ENCODE peak calls at places on chromosomes 1 and 21, in four cellular contexts. One of them, this sample, is unnamed.

GRCh38 chr1:65090406-65090805 is 57.6 kb upstream of the AK4 start:
- DNase-seq in H1: no peak
- DNase-seq in IMR-90: no peak
- DNase-seq in H9: no peak
- DNase-seq in this sample: peak

GRCh38 chr1:176949033-176949662 is 215.4 kb downstream of the ASTN1 start:
- DNase-seq in H1: peak
- DNase-seq in H9: peak
- DNase-seq in IMR-90: peak
- DNase-seq in this sample: peak

GRCh38 chr1:12552951-12553921 is 64.8 kb downstream of the DHRS3 start:
- DNase-seq in H9: no peak
- DNase-seq in H1: no peak
- DNase-seq in IMR-90: no peak
- DNase-seq in this sample: peak

GRCh38 chr1:154466879-154467767 is 34.9 kb upstream of the TDRD10 start:
- DNase-seq in H1: no peak
- DNase-seq in IMR-90: no peak
- DNase-seq in H9: no peak
- DNase-seq in this sample: peak

GRCh38 chr1:155012760-155013602 is 10.4 kb downstream of the ZBTB7B start:
- DNase-seq in IMR-90: no peak
- DNase-seq in H1: no peak
- DNase-seq in H9: no peak
- DNase-seq in this sample: no peak

GRCh38 chr1:155166006-155166372 is 7.1 kb downstream of the KRTCAP2 start:
- DNase-seq in IMR-90: no peak
- DNase-seq in H1: no peak
- DNase-seq in H9: peak
- DNase-seq in this sample: no peak

GRCh38 chr21:29656504-29657227 is 283.1 kb downstream of the GRIK1 start:
- DNase-seq in H1: no peak
- DNase-seq in IMR-90: peak
- DNase-seq in H9: no peak
- DNase-seq in this sample: peak

GRCh38 chr1:240737761-240738265 is 125.9 kb upstream of the GREM2 start:
- DNase-seq in H9: no peak
- DNase-seq in IMR-90: no peak
- DNase-seq in H1: no peak
- DNase-seq in this sample: no peak

GRCh38 chr1:200468264-200469001 is 58.6 kb upstream of the ZNF281 start:
- DNase-seq in H1: no peak
- DNase-seq in IMR-90: peak
- DNase-seq in H9: no peak
- DNase-seq in this sample: no peak

GRCh38 chr1:114505148-114505561 is 5.8 kb downstream of the TRIM33 start:
- DNase-seq in H9: no peak
- DNase-seq in H1: no peak
- DNase-seq in IMR-90: no peak
- DNase-seq in this sample: no peak

GRCh38 chr1:63955746-63956145 is 181.9 kb downstream of the ROR1 start:
- DNase-seq in H1: no peak
- DNase-seq in H9: no peak
- DNase-seq in IMR-90: peak
- DNase-seq in this sample: no peak

GRCh38 chr1:174114788-174115448 is 44.4 kb upstream of the RABGAP1L start:
- DNase-seq in H1: no peak
- DNase-seq in IMR-90: peak
- DNase-seq in H9: peak
- DNase-seq in this sample: peak

GRCh38 chr21:36429672-36430546 is 44.7 kb downstream of the CHAF1B start:
- DNase-seq in H1: peak
- DNase-seq in IMR-90: peak
- DNase-seq in H9: peak
- DNase-seq in this sample: peak

GRCh38 chr1:155017021-155017945 is 14.7 kb downstream of the ZBTB7B start:
- DNase-seq in H9: peak
- DNase-seq in IMR-90: peak
- DNase-seq in H1: peak
- DNase-seq in this sample: peak

GRCh38 chr1:46302091-46303037 is 1.1 kb downstream of the LRRC41 start:
- DNase-seq in IMR-90: peak
- DNase-seq in H9: peak
- DNase-seq in H1: no peak
- DNase-seq in this sample: peak

GRCh38 chr21:31354604-31355443 is 10.8 kb upstream of the TIAM1 start:
- DNase-seq in H1: no peak
- DNase-seq in IMR-90: peak
- DNase-seq in H9: no peak
- DNase-seq in this sample: no peak

GRCh38 chr1:46735708-46736324 is 16.9 kb upstream of the EFCAB14 start:
- DNase-seq in IMR-90: peak
- DNase-seq in H9: peak
- DNase-seq in H1: no peak
- DNase-seq in this sample: peak

GRCh38 chr1:173554541-173555250 is 48.2 kb downstream of the SLC9C2 start:
- DNase-seq in IMR-90: no peak
- DNase-seq in H9: no peak
- DNase-seq in H1: no peak
- DNase-seq in this sample: no peak

GRCh38 chr1:225882699-225883615 is 777 bp upstream of the TMEM63A start:
- DNase-seq in IMR-90: peak
- DNase-seq in H1: no peak
- DNase-seq in H9: peak
- DNase-seq in this sample: peak

GRCh38 chr1:20753589-20753988 is 21.1 kb upstream of the SH2D5 start:
- DNase-seq in IMR-90: peak
- DNase-seq in H1: no peak
- DNase-seq in H9: no peak
- DNase-seq in this sample: no peak

GRCh38 chr1:4655674-4656532 is 1.5 kb downstream of the AJAP1 start:
- DNase-seq in H9: peak
- DNase-seq in IMR-90: no peak
- DNase-seq in H1: no peak
- DNase-seq in this sample: peak

GRCh38 chr1:165288301-165289120 is 68.0 kb downstream of the LMX1A start:
- DNase-seq in IMR-90: no peak
- DNase-seq in H9: no peak
- DNase-seq in H1: no peak
- DNase-seq in this sample: peak

GRCh38 chr1:113226118-113226517 is 153.1 kb downstream of the LRIG2 start:
- DNase-seq in H1: no peak
- DNase-seq in IMR-90: no peak
- DNase-seq in H9: no peak
- DNase-seq in this sample: no peak

GRCh38 chr1:182602945-182603645 is 1.1 kb downstream of the RGS16 start:
- DNase-seq in IMR-90: no peak
- DNase-seq in H1: no peak
- DNase-seq in H9: no peak
- DNase-seq in this sample: no peak

GRCh38 chr1:221631551-221631950 is 110.3 kb downstream of the DUSP10 start:
- DNase-seq in H9: no peak
- DNase-seq in H1: no peak
- DNase-seq in IMR-90: no peak
- DNase-seq in this sample: peak

GRCh38 chr21:42677339-42678117 is 24.1 kb downstream of the PDE9A start:
- DNase-seq in H1: no peak
- DNase-seq in H9: no peak
- DNase-seq in IMR-90: peak
- DNase-seq in this sample: no peak

GRCh38 chr1:67652800-67653199 is 32.2 kb upstream of the GADD45A start:
- DNase-seq in H9: no peak
- DNase-seq in IMR-90: peak
- DNase-seq in H1: no peak
- DNase-seq in this sample: no peak

DNA sequence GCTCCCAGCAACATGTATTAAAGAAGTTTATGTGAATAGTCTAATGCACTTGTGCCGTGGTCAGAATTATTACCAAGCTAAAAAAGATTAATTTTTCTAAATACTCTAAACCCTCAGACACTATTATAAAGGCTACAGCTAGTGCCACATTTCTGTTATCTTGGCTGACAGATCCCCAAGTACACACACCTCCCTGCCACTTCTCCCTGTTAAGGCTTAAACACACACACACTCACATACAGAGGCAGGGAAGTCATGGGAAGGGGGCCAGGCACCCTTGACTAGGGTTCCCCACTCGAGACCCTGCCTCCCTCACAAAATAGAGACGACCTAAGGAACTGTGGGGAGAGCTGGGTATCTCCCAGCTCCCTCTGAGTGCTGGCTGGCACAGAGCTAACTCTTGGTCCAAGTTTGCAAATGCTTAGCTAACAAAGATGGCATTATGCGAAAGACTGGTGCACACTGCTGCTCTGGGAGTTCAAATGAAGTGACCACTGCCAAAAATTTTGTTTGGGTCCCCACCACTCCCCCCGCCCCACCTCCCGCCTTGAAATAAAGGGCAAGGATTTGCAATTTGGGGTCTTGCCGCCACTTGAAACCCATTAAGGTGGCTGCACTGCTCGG is 9.8 kb downstream of the SSBP3 start:
- DNase-seq in H9: no peak
- DNase-seq in H1: no peak
- DNase-seq in IMR-90: no peak
- DNase-seq in this sample: no peak
- H3K23ac ChIP-seq in H9: no peak
- H3K23ac ChIP-seq in H1: no peak
- H3K23ac ChIP-seq in IMR-90: no peak
- H3K23ac ChIP-seq in this sample: peak

DNA sequence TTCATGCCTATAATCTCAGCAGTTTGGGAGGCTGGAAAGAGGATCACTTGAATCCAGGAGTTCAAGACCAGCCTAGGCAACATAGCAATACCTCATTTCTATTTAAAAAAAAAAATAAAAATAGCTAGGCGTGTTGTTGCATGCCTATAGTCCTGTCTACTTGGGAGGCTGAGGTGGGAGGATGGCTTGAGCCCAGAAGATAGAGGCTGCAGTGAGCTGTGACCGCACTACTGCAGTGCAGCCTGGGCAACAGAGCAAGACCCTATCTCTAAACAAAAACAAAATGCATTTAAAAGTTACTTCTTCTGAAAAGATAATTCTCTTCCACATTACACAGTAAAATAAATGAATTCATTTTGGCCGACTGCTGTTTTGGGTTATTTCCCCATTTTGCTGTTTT is 22.9 kb upstream of the SAMSN1 start:
- DNase-seq in H1: no peak
- DNase-seq in IMR-90: no peak
- DNase-seq in H9: no peak
- DNase-seq in this sample: no peak
- H3K56ac ChIP-seq in H1: no peak
- H3K56ac ChIP-seq in IMR-90: no peak
- H3K56ac ChIP-seq in H9: no peak
- H3K56ac ChIP-seq in this sample: no peak

GRCh38 chr1:40699787-40700186 is 8.3 kb downstream of the NFYC start:
- DNase-seq in IMR-90: no peak
- DNase-seq in H9: no peak
- DNase-seq in H1: no peak
- DNase-seq in this sample: no peak

GRCh38 chr1:40696294-40696693 is 4.8 kb downstream of the NFYC start:
- DNase-seq in IMR-90: no peak
- DNase-seq in H1: no peak
- DNase-seq in H9: no peak
- DNase-seq in this sample: no peak

GRCh38 chr1:40693425-40693824 is 1.9 kb downstream of the NFYC start:
- DNase-seq in H9: no peak
- DNase-seq in IMR-90: no peak
- DNase-seq in H1: no peak
- DNase-seq in this sample: no peak

GRCh38 chr1:40694353-40694874 is 2.9 kb downstream of the NFYC start:
- DNase-seq in H1: no peak
- DNase-seq in IMR-90: no peak
- DNase-seq in H9: no peak
- DNase-seq in this sample: no peak

DNA sequence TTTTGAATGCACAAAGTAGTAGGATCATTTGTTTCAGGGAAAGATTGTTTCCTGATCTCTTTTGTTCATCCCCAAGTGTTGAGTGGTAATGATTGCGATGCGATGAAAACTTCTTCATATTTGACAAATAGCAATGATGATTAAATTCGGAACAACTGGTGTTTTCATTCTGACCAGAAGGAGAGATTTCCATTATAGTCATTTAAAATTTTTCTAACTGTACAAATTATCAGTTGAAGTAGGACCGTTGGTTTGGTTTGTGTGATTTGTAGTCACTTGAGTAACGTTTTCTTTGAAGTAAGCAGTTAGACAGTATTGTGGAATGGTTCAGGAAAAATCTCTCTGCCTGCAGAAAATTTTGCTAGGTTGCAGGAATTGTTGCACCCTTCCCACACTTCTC is 5.9 kb downstream of the NFYC start:
- DNase-seq in IMR-90: no peak
- DNase-seq in H9: no peak
- DNase-seq in H1: no peak
- DNase-seq in this sample: no peak
- H2BK120ac ChIP-seq in IMR-90: no peak
- H2BK120ac ChIP-seq in H9: no peak
- H2BK120ac ChIP-seq in H1: no peak
- H2BK120ac ChIP-seq in this sample: no peak

DNA sequence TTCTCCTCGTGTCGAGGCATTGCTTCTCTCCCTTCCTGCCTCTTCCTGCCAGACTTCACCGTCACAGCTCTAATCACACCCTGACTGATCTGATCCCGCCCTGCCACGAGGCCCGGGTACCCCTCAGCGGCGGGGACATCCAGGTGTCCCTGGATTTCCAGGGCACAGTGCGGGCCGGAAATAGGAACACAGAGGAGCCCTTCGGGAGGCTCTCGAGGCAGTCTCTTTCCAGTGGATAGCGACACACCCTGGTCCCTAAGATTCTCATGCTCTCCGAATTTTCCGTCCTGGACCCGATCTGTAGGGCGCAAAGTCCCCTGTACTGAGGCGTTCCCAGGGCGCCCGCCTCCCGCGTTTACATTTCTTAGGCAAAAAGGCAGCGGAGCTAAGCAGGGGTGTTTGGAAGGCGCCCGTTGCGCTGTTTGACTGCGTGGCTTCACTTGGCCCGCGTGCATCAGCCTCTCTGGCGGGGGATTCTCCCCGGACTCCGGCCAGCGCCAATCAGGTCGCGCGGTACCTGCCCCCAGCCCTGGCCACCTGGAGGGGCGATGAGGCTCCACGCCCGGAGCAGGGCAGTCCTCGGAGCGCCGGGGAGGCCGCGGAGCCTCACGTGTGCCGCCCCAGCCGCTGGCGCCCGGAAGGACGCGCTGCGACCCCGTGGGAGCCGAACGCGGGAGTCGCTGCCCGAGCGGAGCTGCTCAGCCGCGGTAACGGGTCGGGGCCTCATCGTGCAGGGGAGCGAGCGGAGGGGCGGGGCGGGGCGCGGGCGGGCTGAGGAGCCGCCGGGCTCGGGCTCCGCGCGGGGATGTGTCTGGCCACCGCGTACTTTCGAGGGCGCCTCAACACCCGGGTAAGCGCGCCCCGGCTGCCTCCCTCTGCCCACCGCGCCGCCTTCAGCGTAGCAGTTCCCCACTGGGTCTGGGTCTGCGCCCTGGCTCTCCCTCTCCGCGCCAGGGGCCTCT is at the start of gene FAM163A:
- DNase-seq in IMR-90: no peak
- DNase-seq in H9: peak
- DNase-seq in H1: no peak
- DNase-seq in this sample: peak
- H3K23ac ChIP-seq in IMR-90: no peak
- H3K23ac ChIP-seq in H9: no peak
- H3K23ac ChIP-seq in H1: no peak
- H3K23ac ChIP-seq in this sample: peak

GRCh38 chr1:57377731-57378139 is 46.1 kb downstream of the DAB1 start:
- DNase-seq in H1: no peak
- DNase-seq in IMR-90: no peak
- DNase-seq in H9: peak
- DNase-seq in this sample: peak
- H3K56ac ChIP-seq in H1: no peak
- H3K56ac ChIP-seq in IMR-90: no peak
- H3K56ac ChIP-seq in H9: no peak
- H3K56ac ChIP-seq in this sample: peak

This sample was measured in mesendoderm.